ENCODE peak calls at places on chromosome 6, in six cellular contexts. One of them, this sample, is unnamed.

GRCh38 chr6:44657201-44657824 is 269.8 kb downstream of the CDC5L start:
- DNase-seq in spleen: no peak
- DNase-seq in K562: no peak
- DNase-seq in transverse colon: no peak
- DNase-seq in GM12892: no peak
- DNase-seq in H1: no peak
- DNase-seq in this sample: no peak

GRCh38 chr6:83536034-83536646 is 23.8 kb downstream of the PRSS35 start:
- DNase-seq in transverse colon: peak; percentile 51
- DNase-seq in GM12892: no peak
- DNase-seq in K562: peak; percentile 60
- DNase-seq in spleen: no peak
- DNase-seq in H1: peak; percentile 84
- DNase-seq in this sample: peak; percentile 63

GRCh38 chr6:35036828-35037095 is 104.4 kb downstream of the TCP11 start:
- DNase-seq in K562: no peak
- DNase-seq in spleen: no peak
- DNase-seq in transverse colon: no peak
- DNase-seq in H1: no peak
- DNase-seq in GM12892: no peak
- DNase-seq in this sample: no peak

GRCh38 chr6:100468966-100469859 is 4.5 kb upstream of the SIM1 start:
- DNase-seq in H1: peak; percentile 64
- DNase-seq in K562: no peak
- DNase-seq in transverse colon: no peak
- DNase-seq in GM12892: no peak
- DNase-seq in spleen: no peak
- DNase-seq in this sample: no peak

GRCh38 chr6:116267879-116268588 is 11.7 kb downstream of the TSPYL1 start:
- DNase-seq in GM12892: no peak
- DNase-seq in H1: no peak
- DNase-seq in transverse colon: no peak
- DNase-seq in spleen: no peak
- DNase-seq in K562: no peak
- DNase-seq in this sample: no peak

GRCh38 chr6:75409286-75409685 is 84.3 kb downstream of the FILIP1 start:
- DNase-seq in K562: no peak
- DNase-seq in H1: no peak
- DNase-seq in GM12892: no peak
- DNase-seq in spleen: no peak
- DNase-seq in transverse colon: no peak
- DNase-seq in this sample: no peak

GRCh38 chr6:22068561-22069346 is 228.1 kb downstream of the PRL start:
- DNase-seq in H1: no peak
- DNase-seq in transverse colon: no peak
- DNase-seq in spleen: no peak
- DNase-seq in K562: no peak
- DNase-seq in GM12892: no peak
- DNase-seq in this sample: no peak

GRCh38 chr6:37347177-37348145 is 6.3 kb upstream of the RNF8 start:
- DNase-seq in K562: no peak
- DNase-seq in transverse colon: no peak
- DNase-seq in H1: no peak
- DNase-seq in GM12892: no peak
- DNase-seq in spleen: no peak
- DNase-seq in this sample: no peak

GRCh38 chr6:10769419-10769818 is 21.8 kb downstream of the TMEM14B start:
- DNase-seq in GM12892: no peak
- DNase-seq in spleen: no peak
- DNase-seq in transverse colon: no peak
- DNase-seq in K562: no peak
- DNase-seq in H1: no peak
- DNase-seq in this sample: no peak

DNA sequence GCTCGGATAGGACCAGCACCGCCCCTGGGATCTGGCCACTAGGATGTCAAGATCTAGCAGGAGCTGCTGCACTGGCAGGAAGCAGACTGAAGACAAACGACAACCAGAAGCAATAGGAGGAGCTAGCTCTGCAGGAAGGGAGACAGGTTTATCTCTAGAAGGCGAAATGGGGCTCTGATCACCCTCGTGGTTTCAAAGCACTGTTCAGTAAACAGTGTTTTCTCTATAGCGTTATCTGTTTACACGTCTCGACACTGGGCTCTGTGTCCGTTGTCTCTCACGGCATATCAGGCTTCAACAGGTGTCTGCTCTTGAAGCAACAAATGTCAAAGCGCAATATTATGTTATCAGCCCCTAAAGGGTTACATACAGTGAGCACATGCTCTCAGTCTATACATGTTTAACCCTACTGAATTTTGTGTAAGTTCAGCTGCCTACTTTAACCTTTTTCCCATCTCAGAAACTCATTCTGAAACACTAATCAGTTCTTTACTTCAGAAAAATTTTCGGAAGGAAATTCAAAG is 23.8 kb downstream of the TMEM14B start:
- DNase-seq in K562: peak; percentile 58
- DNase-seq in GM12892: no peak
- DNase-seq in H1: no peak
- DNase-seq in spleen: no peak
- DNase-seq in transverse colon: no peak
- DNase-seq in this sample: no peak
- TF ChIP-seq POLR2AphosphoS5 in K562: peak; percentile 94
- TF ChIP-seq POLR2AphosphoS5 in GM12892: no peak
- TF ChIP-seq POLR2AphosphoS5 in H1: no peak
- TF ChIP-seq POLR2AphosphoS5 in spleen: no peak
- TF ChIP-seq POLR2AphosphoS5 in transverse colon: no peak
- TF ChIP-seq POLR2AphosphoS5 in this sample: no peak

DNA sequence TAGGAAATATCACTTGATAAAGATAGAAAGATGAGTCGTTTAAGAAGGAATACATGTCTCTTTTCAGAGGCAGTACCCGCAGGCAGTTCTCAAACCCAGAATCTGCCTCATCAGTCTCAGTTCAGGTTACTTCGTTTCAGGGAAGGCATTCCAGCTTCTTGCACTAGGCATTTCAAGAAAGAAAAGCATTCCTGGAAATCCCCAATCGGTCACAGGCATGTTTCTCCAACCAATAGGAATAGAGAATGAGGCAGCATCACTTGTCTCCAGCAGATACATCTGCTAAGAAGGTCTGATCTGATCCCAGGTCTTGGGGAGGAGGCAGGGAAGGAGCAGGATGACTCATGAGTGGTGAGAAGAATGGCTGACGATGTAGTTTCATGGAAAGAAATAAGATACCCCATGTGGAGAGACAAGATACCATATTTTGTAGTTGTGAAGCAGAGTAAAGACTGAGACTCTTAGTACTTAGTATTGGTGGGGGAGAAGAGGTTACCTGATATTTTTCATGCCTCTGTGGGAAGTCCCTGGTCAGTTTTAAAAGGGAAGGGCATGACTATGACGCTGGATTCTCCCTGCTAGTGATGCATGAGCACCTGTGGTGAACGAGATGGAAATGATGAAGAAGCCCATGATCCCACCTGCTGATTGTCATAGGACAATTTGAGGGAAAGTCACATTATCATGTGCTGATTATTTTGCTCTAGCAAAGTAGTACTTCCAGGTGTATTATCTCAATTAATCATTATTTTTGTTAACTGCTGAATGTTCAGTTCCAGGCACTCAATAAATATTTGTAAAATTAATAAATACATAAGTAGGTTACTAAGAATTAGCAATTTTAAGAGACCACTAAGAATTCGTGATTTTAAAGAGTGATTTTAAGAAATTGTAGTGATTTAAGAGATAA is 20.3 kb upstream of the HLA-DRB1 start:
- DNase-seq in transverse colon: no peak
- DNase-seq in spleen: peak; percentile 75
- DNase-seq in K562: peak; percentile 72
- DNase-seq in GM12892: no peak
- DNase-seq in H1: peak; percentile 58
- DNase-seq in this sample: peak; percentile 91
- TF ChIP-seq POLR2AphosphoS5 in transverse colon: no peak
- TF ChIP-seq POLR2AphosphoS5 in spleen: peak; percentile 35
- TF ChIP-seq POLR2AphosphoS5 in K562: no peak
- TF ChIP-seq POLR2AphosphoS5 in GM12892: peak; percentile 78
- TF ChIP-seq POLR2AphosphoS5 in H1: no peak
- TF ChIP-seq POLR2AphosphoS5 in this sample: no peak

DNA sequence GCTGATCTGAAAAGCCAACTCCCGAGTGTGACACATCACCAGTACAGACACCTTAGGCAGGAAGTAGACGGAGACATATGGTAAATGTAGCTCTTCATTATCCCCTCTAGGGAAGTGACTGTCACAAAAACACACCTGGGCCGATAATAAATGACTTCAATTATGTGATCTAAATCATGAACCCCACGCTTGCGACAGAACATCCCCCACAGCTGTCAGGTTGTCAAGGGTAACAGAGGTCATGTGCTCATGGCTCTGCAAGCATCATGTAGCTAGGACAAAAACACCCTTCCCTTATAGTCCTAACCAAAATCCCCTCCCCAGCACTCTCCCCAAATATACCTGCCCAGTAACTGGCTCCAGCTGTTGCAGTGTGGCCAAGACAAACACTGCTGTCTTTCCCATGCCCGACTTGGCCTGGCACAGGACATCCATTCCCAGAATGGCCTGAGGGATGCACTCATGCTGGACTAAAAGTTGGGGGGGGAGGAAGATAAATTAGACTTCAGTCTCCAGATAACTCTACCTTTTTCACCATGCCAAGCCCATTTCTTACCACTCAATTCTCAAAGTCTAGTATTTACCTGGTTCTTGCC is 2.9 kb downstream of the DDX39B start:
- DNase-seq in K562: no peak
- DNase-seq in H1: no peak
- DNase-seq in spleen: no peak
- DNase-seq in transverse colon: no peak
- DNase-seq in GM12892: no peak
- DNase-seq in this sample: no peak
- TF ChIP-seq POLR2AphosphoS5 in K562: no peak
- TF ChIP-seq POLR2AphosphoS5 in H1: no peak
- TF ChIP-seq POLR2AphosphoS5 in spleen: no peak
- TF ChIP-seq POLR2AphosphoS5 in transverse colon: no peak
- TF ChIP-seq POLR2AphosphoS5 in GM12892: no peak
- TF ChIP-seq POLR2AphosphoS5 in this sample: peak; percentile 38

DNA sequence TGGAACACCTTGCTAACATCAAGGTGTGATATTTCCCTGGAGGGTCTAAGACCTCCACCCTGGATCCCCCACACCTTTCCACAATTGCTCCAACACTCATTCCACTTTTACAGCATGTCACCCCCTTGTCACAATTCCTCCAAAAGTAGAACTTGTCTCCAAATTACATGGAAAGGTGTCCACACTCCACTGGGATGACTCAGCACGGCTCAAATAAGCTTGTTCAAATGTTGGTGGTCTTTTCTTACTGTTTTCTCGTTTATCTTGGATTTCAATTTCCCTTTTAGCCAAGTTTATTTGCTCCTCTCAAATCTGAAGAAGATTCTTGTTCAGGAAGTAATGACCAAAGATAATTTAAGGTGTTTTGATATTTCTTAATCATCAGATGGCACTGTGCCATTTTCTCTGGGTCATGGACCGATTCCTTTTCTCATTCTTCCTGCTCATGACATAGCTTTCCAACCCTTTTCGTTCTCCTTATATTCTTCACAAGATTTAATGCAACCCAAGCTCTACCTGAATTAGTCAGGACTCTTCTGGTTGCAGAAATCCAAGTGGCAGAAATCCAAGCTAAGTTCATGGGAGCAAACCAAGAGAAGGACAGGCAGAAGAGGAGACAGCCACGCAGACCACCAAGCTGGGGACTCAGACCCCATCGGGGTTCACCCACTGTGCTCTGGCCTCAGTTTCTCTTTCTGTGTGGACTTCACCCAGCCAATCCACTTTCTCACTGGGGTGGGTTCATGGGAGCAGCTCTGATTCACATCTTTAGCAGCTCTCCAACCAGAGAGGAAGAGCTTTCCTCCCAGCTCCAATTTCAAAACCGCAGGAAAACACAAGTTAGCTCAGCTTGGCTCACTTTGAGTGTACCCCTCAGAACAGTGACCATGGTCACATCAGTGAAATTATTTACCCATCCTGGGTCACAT is 110.5 kb upstream of the CDYL start:
- DNase-seq in K562: no peak
- DNase-seq in H1: peak; percentile 3
- DNase-seq in GM12892: no peak
- DNase-seq in spleen: no peak
- DNase-seq in transverse colon: no peak
- DNase-seq in this sample: no peak
- TF ChIP-seq POLR2AphosphoS5 in K562: no peak
- TF ChIP-seq POLR2AphosphoS5 in H1: no peak
- TF ChIP-seq POLR2AphosphoS5 in GM12892: no peak
- TF ChIP-seq POLR2AphosphoS5 in spleen: no peak
- TF ChIP-seq POLR2AphosphoS5 in transverse colon: no peak
- TF ChIP-seq POLR2AphosphoS5 in this sample: no peak

GRCh38 chr6:158807515-158808441 is 11.4 kb downstream of the EZR start:
- DNase-seq in spleen: no peak
- DNase-seq in transverse colon: no peak
- DNase-seq in K562: peak; percentile 39
- DNase-seq in GM12892: no peak
- DNase-seq in H1: no peak
- DNase-seq in this sample: no peak
- TF ChIP-seq POLR2AphosphoS5 in spleen: no peak
- TF ChIP-seq POLR2AphosphoS5 in transverse colon: no peak
- TF ChIP-seq POLR2AphosphoS5 in K562: peak; percentile 15
- TF ChIP-seq POLR2AphosphoS5 in GM12892: peak; percentile 53
- TF ChIP-seq POLR2AphosphoS5 in H1: peak; percentile 52
- TF ChIP-seq POLR2AphosphoS5 in this sample: no peak

GRCh38 chr6:6856538-6857523 is 250.9 kb upstream of the RREB1 start:
- DNase-seq in K562: no peak
- DNase-seq in transverse colon: peak; percentile 79
- DNase-seq in H1: peak; percentile 55
- DNase-seq in GM12892: peak; percentile 35
- DNase-seq in spleen: peak; percentile 78
- DNase-seq in this sample: no peak
- TF ChIP-seq POLR2AphosphoS5 in K562: no peak
- TF ChIP-seq POLR2AphosphoS5 in transverse colon: peak; percentile 37
- TF ChIP-seq POLR2AphosphoS5 in H1: no peak
- TF ChIP-seq POLR2AphosphoS5 in GM12892: peak; percentile 87
- TF ChIP-seq POLR2AphosphoS5 in spleen: peak; percentile 22
- TF ChIP-seq POLR2AphosphoS5 in this sample: no peak

DNA sequence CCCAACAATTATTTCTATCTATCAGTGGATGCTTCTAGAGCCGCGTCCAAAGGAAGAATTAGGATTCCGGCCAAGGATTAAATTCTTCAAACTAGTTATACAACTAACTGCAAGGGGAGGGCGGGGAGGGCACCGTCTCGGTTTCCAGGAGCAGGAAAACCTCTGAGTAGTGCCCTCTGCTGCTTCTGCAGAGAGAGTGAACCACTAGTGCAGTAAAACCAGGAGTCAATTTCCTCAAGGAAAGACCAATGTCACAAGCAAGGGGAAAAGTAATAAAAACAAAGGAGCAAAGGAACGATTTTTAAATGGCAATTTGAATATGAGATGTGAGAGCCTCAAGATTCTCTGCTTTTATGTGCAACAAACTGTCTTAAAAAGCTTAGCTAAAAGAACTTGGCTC is 16.5 kb upstream of the UBE2J1 start:
- DNase-seq in GM12892: no peak
- DNase-seq in transverse colon: peak; percentile 65
- DNase-seq in K562: no peak
- DNase-seq in spleen: no peak
- DNase-seq in H1: no peak
- DNase-seq in this sample: no peak
- TF ChIP-seq POLR2AphosphoS5 in GM12892: no peak
- TF ChIP-seq POLR2AphosphoS5 in transverse colon: no peak
- TF ChIP-seq POLR2AphosphoS5 in K562: no peak
- TF ChIP-seq POLR2AphosphoS5 in spleen: no peak
- TF ChIP-seq POLR2AphosphoS5 in H1: no peak
- TF ChIP-seq POLR2AphosphoS5 in this sample: no peak